ENCODE peak calls at places on chromosome 12, in four cellular contexts. G is H1, W is K562, P is SK-N-SH. E is an unnamed sample.

GRCh38 chr12:129617849-129618248 is 286.0 kb downstream of the TMEM132D start:
- DNase-seq in G (no peak), W (no peak), P (no peak), E (no peak)

GRCh38 chr12:122937622-122938091 is 28.6 kb downstream of the ABCB9 start:
- DNase-seq in G (no peak), W (no peak), P (no peak), E (no peak)

GRCh38 chr12:122851820-122852219 is 16.6 kb downstream of the HIP1R start:
- DNase-seq in G (no peak), W (no peak), P (peak; percentile 20), E (no peak)

GRCh38 chr12:77133566-77133965 is 68.2 kb upstream of the E2F7 start:
- DNase-seq in G (no peak), W (peak; percentile 16), P (no peak), E (peak; percentile 75)

GRCh38 chr12:131642101-131642540 is 68.8 kb upstream of the SFSWAP start:
- DNase-seq in G (no peak), W (peak; percentile 71), P (no peak), E (no peak)

GRCh38 chr12:10392394-10392930 is 2.6 kb upstream of the KLRK1 start:
- DNase-seq in G (no peak), W (peak; percentile 52), P (no peak), E (no peak)

GRCh38 chr12:132367401-132367851 is 38.0 kb upstream of the GALNT9 start:
- DNase-seq in G (no peak), W (no peak), P (no peak), E (no peak)

GRCh38 chr12:31020385-31021166 is 53.1 kb upstream of the DDX11 start:
- DNase-seq in G (no peak), W (no peak), P (no peak), E (no peak)

GRCh38 chr12:68420225-68421008 is 88.3 kb upstream of the MDM1 start:
- DNase-seq in G (no peak), W (no peak), P (no peak), E (no peak)

GRCh38 chr12:1424674-1425395 is 169.5 kb downstream of the FBXL14 start:
- DNase-seq in G (no peak), W (no peak), P (no peak), E (no peak)

GRCh38 chr12:124109760-124110159 is 136.7 kb downstream of the ZNF664 start:
- DNase-seq in G (no peak), W (peak; percentile 52), P (peak; percentile 57), E (peak; percentile 51)

GRCh38 chr12:116529048-116529447 is 30.1 kb upstream of the MAP1LC3B2 start:
- DNase-seq in G (no peak), W (no peak), P (no peak), E (no peak)

GRCh38 chr12:88243886-88244491 is 101.9 kb downstream of the TMTC3 start:
- DNase-seq in G (no peak), W (no peak), P (no peak), E (no peak)

GRCh38 chr12:70398862-70399261 is 32.8 kb downstream of the KCNMB4 start:
- DNase-seq in G (no peak), W (no peak), P (no peak), E (no peak)

GRCh38 chr12:51205350-51205749 is 12.5 kb downstream of the POU6F1 start:
- DNase-seq in G (no peak), W (no peak), P (no peak), E (no peak)

GRCh38 chr12:42125372-42125767 is 19.3 kb downstream of the GXYLT1 start:
- DNase-seq in G (no peak), W (no peak), P (no peak), E (no peak)

GRCh38 chr12:67909091-67909531 is 80.1 kb upstream of the IFNG-AS1 start:
- DNase-seq in G (no peak), W (no peak), P (no peak), E (no peak)

GRCh38 chr12:120234643-120235368 is 30.7 kb downstream of the PXN start:
- DNase-seq in G (no peak), W (peak; percentile 88), P (peak; percentile 67), E (peak; percentile 36)

GRCh38 chr12:31216479-31216878 is 109.5 kb downstream of the SINHCAF start:
- DNase-seq in G (no peak), W (no peak), P (no peak), E (no peak)

GRCh38 chr12:49014547-49014946 is 4.0 kb downstream of the PRKAG1 start:
- DNase-seq in G (no peak), W (peak; percentile 22), P (no peak), E (no peak)

GRCh38 chr12:22828059-22828458 is 203.1 kb downstream of the ETNK1 start:
- DNase-seq in G (no peak), W (no peak), P (no peak), E (no peak)

GRCh38 chr12:12133259-12133658 is 62.5 kb downstream of the BCL2L14 start:
- DNase-seq in G (no peak), W (no peak), P (no peak), E (no peak)

DNA sequence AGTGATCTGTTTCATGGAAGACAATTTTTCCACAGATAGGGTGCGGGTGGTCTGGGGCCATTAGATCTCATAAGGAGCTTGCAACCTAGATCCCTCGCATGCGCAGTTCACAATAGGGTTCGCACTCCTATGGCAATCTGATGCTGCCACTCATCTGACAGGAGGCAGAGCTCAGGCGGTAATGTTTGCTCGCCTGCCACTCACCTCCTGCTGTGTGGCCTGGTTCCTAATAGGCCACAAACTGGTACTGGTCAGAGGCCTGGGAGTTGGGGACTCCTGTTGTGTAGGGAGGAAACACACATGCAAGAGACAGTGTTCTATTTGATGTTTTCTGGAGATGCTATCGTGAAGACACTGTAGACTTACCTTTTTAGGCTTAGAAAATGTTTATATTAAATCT is 77.0 kb upstream of the FGD4 start:
- DNase-seq in G (no peak), W (no peak), P (no peak), E (no peak)
- TF ChIP-seq TEAD4 in G (no peak), W (no peak), P (no peak), E (no peak)

DNA sequence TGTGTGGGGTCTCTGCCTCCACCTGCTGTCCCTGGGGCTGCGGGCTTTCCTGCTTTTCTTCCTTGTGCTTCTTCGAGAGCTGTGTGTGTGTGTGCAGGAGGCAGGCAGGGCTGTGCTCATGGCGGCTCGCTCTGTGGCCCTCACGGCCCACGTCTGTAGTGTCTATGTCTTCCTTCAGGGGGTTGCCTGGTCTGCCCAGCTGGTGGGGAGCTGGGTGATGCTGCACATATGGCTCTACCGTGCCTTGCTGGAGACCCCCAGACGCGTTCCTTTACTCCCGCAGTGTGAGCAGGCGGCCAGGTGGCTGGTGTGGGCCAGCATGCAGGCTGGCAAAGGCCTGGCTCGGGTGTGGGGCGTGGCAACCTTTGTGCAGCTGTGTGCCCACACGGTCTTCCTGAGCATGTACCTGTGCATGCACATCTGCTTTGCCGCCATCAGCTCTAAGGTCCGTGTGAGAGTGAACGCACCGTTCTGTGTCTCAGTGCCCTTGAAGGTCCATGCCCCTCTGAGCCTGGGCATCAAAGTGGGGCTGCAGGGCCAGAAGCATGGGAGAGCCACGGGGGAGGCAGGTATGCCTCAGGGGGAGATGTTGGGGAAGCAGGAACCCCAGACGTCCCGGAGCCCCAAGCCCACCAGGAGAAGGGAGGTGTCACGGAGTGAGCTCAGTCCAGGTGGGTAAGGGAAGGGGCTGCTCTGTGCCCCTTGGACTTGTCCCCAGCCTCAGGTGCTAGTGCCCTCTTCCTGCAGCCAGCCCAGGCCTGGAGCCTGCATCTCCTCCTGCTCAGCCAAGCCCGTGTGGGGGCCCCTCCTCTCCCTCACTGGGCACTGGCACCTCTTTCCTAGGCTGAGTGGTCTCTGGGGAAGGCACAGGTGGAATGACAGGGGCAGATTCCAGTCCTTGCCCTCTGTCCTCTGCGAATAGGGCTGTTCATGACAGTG is 26.4 kb downstream of the CLSTN3 start:
- DNase-seq in G (no peak), W (no peak), P (no peak), E (no peak)
- TF ChIP-seq TEAD4 in G (no peak), W (no peak), P (no peak), E (no peak)

DNA sequence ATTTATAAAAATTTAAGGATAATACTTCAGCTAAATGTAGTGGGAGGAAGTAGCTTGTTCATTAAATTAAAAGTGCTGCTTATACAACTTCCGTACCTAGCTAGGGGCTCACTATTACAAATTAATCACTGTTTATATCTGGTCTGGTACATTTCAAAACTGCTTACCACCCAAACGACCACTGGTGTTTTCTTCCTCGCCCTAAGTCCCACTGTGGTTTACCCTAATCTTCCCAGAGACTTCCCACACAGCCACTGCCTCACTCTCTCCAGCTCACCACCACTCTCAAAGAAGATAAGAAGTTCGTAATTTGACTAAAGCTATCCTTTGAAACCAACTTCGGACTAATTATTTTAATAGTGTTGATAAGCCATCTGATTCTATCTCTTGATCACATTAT is 62.6 kb downstream of the PLXNC1 start:
- DNase-seq in G (no peak), W (no peak), P (no peak), E (no peak)
- TF ChIP-seq TEAD4 in G (no peak), W (no peak), P (no peak), E (no peak)

GRCh38 chr12:15268927-15269552 is 47.8 kb upstream of the RERG start:
- DNase-seq in G (no peak), W (peak; percentile 51), P (peak; percentile 67), E (no peak)
- TF ChIP-seq TEAD4 in G (no peak), W (no peak), P (no peak), E (no peak)